ENCODE peak calls at places on chromosome 15, in four cellular contexts. O, C, P and D are unnamed samples.

GRCh38 chr15:70430029-70430428 is 332.3 kb upstream of the TLE3 start:
- DNase-seq in O (no peak), C (no peak), P (peak; percentile 62), D (no peak)

GRCh38 chr15:57165992-57166391 is 210.3 kb upstream of the CGNL1 start:
- DNase-seq in O (no peak), C (no peak), P (peak; percentile 47), D (no peak)

GRCh38 chr15:32857732-32858131 is 139.9 kb downstream of the GREM1 start:
- DNase-seq in O (no peak), P (no peak), C (no peak), D (no peak)

GRCh38 chr15:72965671-72966070 is 86.6 kb upstream of the NEO1 start:
- DNase-seq in O (no peak), C (no peak), P (no peak), D (no peak)

GRCh38 chr15:63322541-63322940 is 45.1 kb downstream of the APH1B start:
- DNase-seq in P (peak; percentile 40), O (no peak), C (no peak), D (no peak)

GRCh38 chr15:41337631-41338522 is 5.2 kb downstream of the NUSAP1 start:
- DNase-seq in P (peak; percentile 10), O (no peak), C (no peak), D (no peak)

GRCh38 chr15:40776537-40777141 is 6.9 kb downstream of the C15orf62 start:
- DNase-seq in O (no peak), C (no peak), P (peak; percentile 96), D (peak; percentile 44)

GRCh38 chr15:46260937-46261336 is 626.1 kb downstream of the SQOR start:
- DNase-seq in O (no peak), P (no peak), C (no peak), D (no peak)

GRCh38 chr15:76987896-76988860 is 6.7 kb upstream of the PSTPIP1 start:
- DNase-seq in C (no peak), P (no peak), O (no peak), D (peak; percentile 82)

GRCh38 chr15:60389261-60390077 is 8.3 kb downstream of the ANXA2 start:
- DNase-seq in P (peak; percentile 45), O (peak; percentile 14), C (no peak), D (no peak)

GRCh38 chr15:36911322-36911944 is 188.9 kb downstream of the MEIS2 start:
- DNase-seq in P (peak; percentile 75), C (no peak), O (no peak), D (no peak)

DNA sequence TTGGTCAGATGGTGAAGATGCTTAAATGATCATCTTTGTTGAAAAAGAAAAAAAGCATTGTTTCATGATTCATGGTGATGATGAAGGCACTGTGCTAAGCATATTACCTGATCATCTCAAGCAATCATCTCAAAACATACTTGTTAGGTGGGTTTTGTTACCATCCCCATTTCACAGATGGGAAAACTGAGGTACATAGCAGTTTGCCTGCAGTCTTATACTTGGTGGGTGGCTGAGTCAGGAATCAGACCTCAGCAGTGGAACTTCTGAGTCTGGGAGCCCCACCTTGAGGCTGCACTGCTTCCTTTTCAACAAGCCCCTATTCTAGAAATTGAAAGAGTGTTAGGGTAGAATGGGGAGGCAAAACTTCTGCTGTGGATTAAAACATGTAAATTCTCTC is 341.1 kb downstream of the THSD4 start:
- DNase-seq in P (no peak), O (no peak), C (no peak), D (no peak)
- H3K27me3 ChIP-seq in P (no peaks in the 10 kb centered on the region), O (no peaks in the 10 kb centered on the region), C (no peaks in the 10 kb centered on the region), D (no peaks in the 10 kb centered on the region)

GRCh38 chr15:66389098-66389858 is 2.6 kb downstream of the MAP2K1 start:
- DNase-seq in O (no peak), P (no peak), C (no peak), D (no peak)
- H3K4me3 ChIP-seq in O (no peak overlapping the region), P (no peak overlapping the region), C (no peak overlapping the region), D (peak overlapping the region; percentile 92)

DNA sequence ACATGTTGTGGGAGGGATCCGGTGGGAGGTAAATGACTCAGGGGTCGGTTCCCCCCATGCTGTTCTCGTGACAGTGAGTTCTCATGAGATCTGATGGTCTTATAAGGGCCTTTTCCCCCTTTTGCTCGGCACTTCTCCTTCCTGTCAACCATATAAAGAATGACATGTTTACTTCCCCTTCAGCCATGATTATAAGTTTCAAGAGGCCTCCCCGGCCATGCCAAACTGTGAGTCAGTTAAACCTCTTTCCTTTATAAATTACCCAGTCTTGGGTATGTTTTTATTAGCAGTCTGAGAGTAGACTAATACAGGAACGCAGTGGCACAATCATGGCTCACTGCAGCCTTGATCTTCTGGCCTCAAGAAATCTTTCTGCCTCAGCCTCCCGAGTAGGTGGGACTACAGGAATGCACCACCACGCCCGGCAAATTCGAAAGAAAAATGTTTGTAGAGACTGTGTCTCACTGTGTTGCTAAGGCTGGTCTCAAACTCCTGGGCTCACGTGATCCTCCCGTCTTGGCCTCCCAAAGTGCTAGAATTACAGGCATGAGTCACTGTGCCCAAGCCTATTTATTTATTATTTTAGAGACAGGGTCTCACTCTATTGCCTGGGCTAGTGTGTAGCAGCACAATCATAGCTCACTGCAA is 101.0 kb downstream of the ATP10A start:
- DNase-seq in P (peak; percentile 13), C (no peak), O (peak; percentile 42), D (no peak)
- H3K27ac ChIP-seq in P (no peak overlapping the region), C (no peak overlapping the region), O (no peak overlapping the region), D (no peak overlapping the region)

GRCh38 chr15:100919481-100920405 is 586 bp downstream of the LRRK1 start:
- DNase-seq in C (no peak), P (peak; percentile 69), O (no peak), D (no peak)
- H3K27me3 ChIP-seq in C (peaks cover 14% of the 10 kb centered on the region), P (no peaks in the 10 kb centered on the region), O (no peaks in the 10 kb centered on the region), D (no peaks in the 10 kb centered on the region)

DNA sequence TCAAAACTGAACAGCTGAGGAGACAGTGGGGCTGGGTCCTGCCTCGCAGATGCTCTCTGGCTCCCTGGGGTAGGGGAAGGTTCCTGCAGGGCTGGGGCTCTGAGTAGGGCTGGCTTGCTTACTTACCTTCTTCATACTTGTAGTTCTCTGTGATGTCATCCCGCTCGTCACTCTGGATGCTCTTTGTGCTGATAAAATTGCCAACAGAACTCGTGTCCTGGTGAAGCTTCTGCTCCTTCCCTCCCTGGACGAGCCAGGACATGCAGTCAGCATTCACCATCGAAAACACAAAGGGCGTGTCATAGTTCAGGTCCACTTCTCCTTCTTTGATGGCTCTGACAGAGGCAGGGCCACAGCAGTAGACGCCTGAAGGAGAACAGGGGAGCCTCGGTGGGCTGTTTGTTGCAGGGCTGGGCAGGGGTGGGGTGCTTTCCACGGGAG is 17.9 kb upstream of the EPB42 start:
- DNase-seq in O (no peak), P (no peak), C (no peak), D (no peak)
- H3K4me3 ChIP-seq in O (no peak overlapping the region), P (no peak overlapping the region), C (no peak overlapping the region), D (no peak overlapping the region)

GRCh38 chr15:64522226-64522823 is 61.9 kb downstream of the ZNF609 start:
- DNase-seq in P (no peak), C (no peak), O (no peak), D (no peak)
- H3K27ac ChIP-seq in P (peak overlapping the region; percentile 29), C (no peak overlapping the region), O (no peak overlapping the region), D (no peak overlapping the region)

GRCh38 chr15:89461386-89461785 is 35.0 kb downstream of the RHCG start:
- DNase-seq in O (no peak), C (no peak), P (no peak), D (no peak)
- H3K27me3 ChIP-seq in O (no peaks in the 10 kb centered on the region), C (no peaks in the 10 kb centered on the region), P (peaks cover 23% of the 10 kb centered on the region), D (no peaks in the 10 kb centered on the region)

DNA sequence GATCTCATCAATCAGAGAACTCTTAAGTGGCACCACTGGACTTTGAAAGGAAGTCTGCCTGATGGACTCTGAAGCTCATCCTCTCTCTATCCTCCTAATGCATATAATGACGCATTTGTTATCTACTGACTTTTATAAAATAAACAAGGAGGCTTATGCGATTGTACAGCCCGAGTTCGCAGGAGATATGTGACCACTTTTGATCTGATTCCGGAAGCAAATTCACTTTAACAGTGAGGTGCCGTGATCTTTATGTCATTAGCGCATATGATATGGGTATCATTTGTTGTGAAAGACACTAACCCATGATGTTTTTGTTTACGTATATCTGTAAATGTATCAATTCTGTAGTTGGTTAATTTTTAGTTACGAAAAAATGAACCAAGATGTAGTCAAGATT is 427 bp upstream of the RNF111 start:
- DNase-seq in O (no peak), C (no peak), P (no peak), D (no peak)
- H3K4me3 ChIP-seq in O (peak overlapping the region; percentile 87), C (peak overlapping the region; percentile 87), P (peak overlapping the region; percentile 97), D (peak overlapping the region; percentile 80)

GRCh38 chr15:34691024-34691423 is 63.8 kb downstream of the GJD2 start:
- DNase-seq in C (no peak), O (no peak), P (peak; percentile 17), D (no peak)
- H3K27ac ChIP-seq in C (no peak overlapping the region), O (no peak overlapping the region), P (no peak overlapping the region), D (no peak overlapping the region)

DNA sequence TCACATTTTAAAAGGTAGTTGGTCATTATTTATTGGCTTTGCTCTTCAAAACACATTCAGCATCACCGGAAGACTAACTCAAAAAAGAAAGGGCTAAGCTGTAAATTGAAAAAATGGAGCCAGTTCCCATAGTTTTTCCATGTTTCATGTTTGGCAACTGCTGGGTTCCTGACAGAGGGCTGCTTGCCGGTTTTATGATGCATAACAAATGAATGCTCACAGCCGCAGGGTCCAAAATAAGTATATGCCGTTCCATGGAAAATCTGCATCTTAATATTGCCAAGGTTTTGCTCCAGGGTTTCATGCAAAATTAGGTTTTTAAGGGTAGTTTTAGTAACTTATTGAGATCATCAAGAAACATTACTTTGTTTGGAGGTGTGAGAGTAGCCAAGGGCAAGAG is 15.8 kb downstream of the SLC12A1 start:
- DNase-seq in O (no peak), P (peak; percentile 45), C (no peak), D (no peak)
- H3K27me3 ChIP-seq in O (no peaks in the 10 kb centered on the region), P (peaks cover 5% of the 10 kb centered on the region), C (no peaks in the 10 kb centered on the region), D (no peaks in the 10 kb centered on the region)